ENCODE peak calls at places on chromosomes 6 and 20, in six cellular contexts. T, W, G, I, U and O are unnamed samples.

GRCh38 chr6:133315811-133316210 is 74.7 kb downstream of the EYA4 start:
- DNase-seq in W (no peak), T (no peak), U (no peak), G (no peak), I (no peak), O (no peak)

GRCh38 chr6:20511858-20512257 is 22.4 kb upstream of the CDKAL1 start:
- DNase-seq in T (no peak), U (no peak), I (no peak), W (no peak), G (no peak), O (no peak)

GRCh38 chr6:54419885-54420284 is 111.6 kb downstream of the TINAG start:
- DNase-seq in W (no peak), U (no peak), G (peak; percentile 90), T (no peak), I (peak; percentile 81), O (peak; percentile 96)

GRCh38 chr20:34522969-34523871 is 7.0 kb downstream of the DYNLRB1 start:
- DNase-seq in T (peak; percentile 84), U (peak; percentile 81), W (no peak), G (peak; percentile 57), I (peak; percentile 66), O (peak; percentile 81)

GRCh38 chr20:26209171-26209941 is 512.7 kb upstream of the ZNF337 start:
- DNase-seq in U (peak; percentile 55), T (peak; percentile 43), G (no peak), W (peak; percentile 23), I (no peak), O (peak; percentile 11)

GRCh38 chr6:125859691-125860210 is 69.0 kb downstream of the NCOA7 start:
- DNase-seq in G (peak; percentile 80), I (peak; percentile 62), W (no peak), T (no peak), U (no peak), O (peak; percentile 25)

GRCh38 chr20:20412750-20413149 is 44.8 kb downstream of the INSM1 start:
- DNase-seq in G (no peak), W (no peak), U (no peak), I (no peak), T (no peak), O (no peak)

GRCh38 chr20:4266183-4266582 is 250.8 kb upstream of the RNF24 start:
- DNase-seq in I (no peak), T (no peak), U (no peak), G (no peak), W (no peak), O (no peak)

GRCh38 chr20:44896583-44896982 is 11.1 kb downstream of the YWHAB start:
- DNase-seq in U (no peak), G (peak; percentile 27), T (no peak), W (no peak), I (peak; percentile 33), O (peak; percentile 29)

GRCh38 chr20:23541330-23541729 is 27.0 kb downstream of the CST9L start:
- DNase-seq in U (no peak), W (no peak), G (no peak), T (no peak), I (no peak), O (no peak)

GRCh38 chr20:32282461-32282860 is 5.0 kb downstream of the KIF3B start:
- DNase-seq in G (no peak), T (no peak), I (no peak), U (no peak), W (no peak), O (no peak)

GRCh38 chr20:44073011-44073674 is 113.8 kb downstream of the JPH2 start:
- DNase-seq in W (no peak), U (peak; percentile 36), I (no peak), T (no peak), G (no peak), O (no peak)

GRCh38 chr20:51494241-51495110 is 48.0 kb downstream of the NFATC2 start:
- DNase-seq in G (no peak), U (no peak), T (no peak), I (no peak), W (no peak), O (no peak)

GRCh38 chr6:5025911-5026819 is 22.3 kb upstream of the RPP40 start:
- DNase-seq in T (peak; percentile 76), I (peak; percentile 78), U (peak; percentile 71), W (peak; percentile 58), G (peak; percentile 55), O (peak; percentile 30)

GRCh38 chr20:4585104-4585753 is 136.5 kb upstream of the PRND start:
- DNase-seq in U (no peak), G (no peak), W (no peak), I (peak; percentile 74), T (no peak), O (peak; percentile 40)

GRCh38 chr6:142444800-142445405 is 143.1 kb downstream of the ADGRG6 start:
- DNase-seq in G (no peak), I (no peak), U (no peak), T (no peak), W (no peak), O (peak; percentile 14)

GRCh38 chr6:34149831-34150400 is 4.0 kb upstream of the GRM4 start:
- DNase-seq in I (no peak), T (peak; percentile 31), U (peak; percentile 55), W (no peak), G (no peak), O (no peak)

GRCh38 chr6:100035873-100036653 is 42.0 kb upstream of the MCHR2 start:
- DNase-seq in G (peak; percentile 48), I (no peak), W (no peak), U (no peak), T (no peak), O (no peak)

GRCh38 chr6:20159098-20159497 is 53.2 kb downstream of the MBOAT1 start:
- DNase-seq in U (no peak), G (no peak), T (no peak), W (no peak), I (no peak), O (no peak)

GRCh38 chr6:22717906-22718305 is 148.5 kb downstream of the HDGFL1 start:
- DNase-seq in W (no peak), I (no peak), U (no peak), G (no peak), T (no peak), O (no peak)

GRCh38 chr6:33761922-33762629 is 15.4 kb upstream of the IP6K3 start:
- DNase-seq in W (no peak), G (peak; percentile 57), U (peak; percentile 75), T (peak; percentile 71), I (peak; percentile 59), O (peak; percentile 32)

GRCh38 chr6:163340201-163340887 is 74.2 kb upstream of the QKI start:
- DNase-seq in G (no peak), I (no peak), W (no peak), U (no peak), T (no peak), O (no peak)

GRCh38 chr20:46117704-46118467 is at the start of gene CD40:
- DNase-seq in T (peak; percentile 95), G (peak; percentile 68), U (peak; percentile 95), I (peak; percentile 85), W (peak; percentile 82), O (peak; percentile 23)

GRCh38 chr6:136365781-136366354 is 76.2 kb upstream of the BCLAF1 start:
- DNase-seq in W (no peak), G (peak; percentile 2), T (no peak), U (no peak), I (no peak), O (peak; percentile 4)

GRCh38 chr20:32585519-32586127 is 490 bp upstream of the NOL4L start:
- DNase-seq in T (no peak), U (peak; percentile 68), I (no peak), W (no peak), G (peak; percentile 13), O (no peak)

GRCh38 chr6:142716097-142716496 is 228.9 kb downstream of the HIVEP2 start:
- DNase-seq in U (no peak), I (no peak), W (no peak), G (no peak), T (peak; percentile 36), O (no peak)

GRCh38 chr6:166937716-166938115 is 18.6 kb downstream of the RNASET2 start:
- DNase-seq in G (no peak), U (no peak), I (no peak), W (no peak), T (no peak), O (no peak)

DNA sequence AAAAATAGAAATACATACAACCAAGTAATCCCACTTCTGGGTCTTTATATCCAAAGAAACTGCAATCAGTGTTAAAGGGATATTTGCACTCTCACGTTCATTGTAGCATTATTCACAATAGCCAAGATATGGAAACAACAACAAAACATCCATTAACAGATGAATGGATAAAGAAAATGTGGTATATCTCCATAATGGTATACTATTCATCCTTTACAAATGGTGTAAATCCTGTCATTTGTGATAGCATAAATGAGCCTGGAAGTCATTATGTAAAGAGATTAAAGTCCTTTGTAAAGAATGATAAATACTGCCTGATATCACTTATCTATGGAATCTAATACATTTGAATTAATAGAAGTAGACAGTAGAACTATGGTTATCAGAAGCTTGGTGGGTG is 327.7 kb downstream of the UTRN start:
- DNase-seq in T (no peak), U (no peak), I (no peak), W (no peak), G (no peak), O (no peak)
- H4K91ac ChIP-seq in T (no peak overlapping the region), U (no peak overlapping the region), I (no peak overlapping the region), W (no peak overlapping the region), G (no peak overlapping the region), O (no peak overlapping the region)

GRCh38 chr6:43953256-43953655 is 174.0 kb downstream of the MRPL14 start:
- DNase-seq in T (no peak), I (no peak), W (no peak), G (no peak), U (no peak), O (no peak)
- H4K91ac ChIP-seq in T (no peak overlapping the region), I (no peak overlapping the region), W (no peak overlapping the region), G (no peak overlapping the region), U (no peak overlapping the region), O (no peak overlapping the region)

DNA sequence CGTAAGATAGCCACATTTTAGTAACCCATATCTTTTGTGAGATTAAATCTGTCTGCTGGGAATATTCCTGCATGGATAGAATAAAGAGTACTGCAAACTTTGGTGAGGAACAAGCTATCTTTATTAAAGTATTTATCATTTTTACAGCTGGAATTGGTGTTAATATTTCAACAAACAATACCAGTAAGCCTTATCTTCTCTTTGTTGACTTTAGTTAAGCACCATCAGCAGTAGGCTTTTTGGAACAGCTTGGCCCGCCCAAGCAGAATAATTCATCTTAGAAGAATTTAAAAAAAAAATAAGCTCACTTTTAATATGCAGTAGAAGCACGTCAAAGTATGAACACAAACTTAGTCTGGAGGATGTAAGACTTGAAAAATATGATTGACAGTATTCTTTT is 917.8 kb upstream of the ADGRB3 start:
- DNase-seq in U (no peak), G (no peak), W (no peak), T (no peak), I (no peak), O (no peak)
- H4K91ac ChIP-seq in U (no peak overlapping the region), G (no peak overlapping the region), W (no peak overlapping the region), T (no peak overlapping the region), I (no peak overlapping the region), O (no peak overlapping the region)

GRCh38 chr6:42388046-42388445 is 63.7 kb downstream of the TRERF1 start:
- DNase-seq in G (no peak), T (no peak), I (no peak), U (no peak), W (no peak), O (no peak)

GRCh38 chr6:42383421-42384208 is 68.1 kb downstream of the TRERF1 start:
- DNase-seq in T (no peak), I (no peak), G (no peak), U (no peak), W (no peak), O (no peak)

GRCh38 chr6:42381850-42382249 is 69.9 kb downstream of the TRERF1 start:
- DNase-seq in U (no peak), W (no peak), T (no peak), G (no peak), I (no peak), O (no peak)

GRCh38 chr6:42387336-42387735 is 64.4 kb downstream of the TRERF1 start:
- DNase-seq in G (no peak), T (no peak), W (no peak), I (no peak), U (no peak), O (no peak)

GRCh38 chr6:42385339-42385738 is 66.4 kb downstream of the TRERF1 start:
- DNase-seq in I (no peak), G (no peak), U (no peak), T (no peak), W (no peak), O (no peak)
- H4K91ac ChIP-seq in I (no peak overlapping the region), G (no peak overlapping the region), U (no peak overlapping the region), T (no peak overlapping the region), W (no peak overlapping the region), O (no peak overlapping the region)